ENCODE peak calls at places on chromosomes 5 and 9, in eight cellular contexts. X is sigmoid colon, Y is esophagus muscularis mucosa, M is HCT116, R is HepG2, Q is SK-N-SH, L is spleen, F is transverse colon. G is an unnamed sample.

GRCh38 chr9:124128568-124128967 is 117.0 kb downstream of the LHX2 start:
- DNase-seq in X (no peak), Y (no peak), M (no peak), R (peak), Q (no peak), L (no peak), F (no peak), G (no peak)

GRCh38 chr9:19994296-19994695 is 205.5 kb upstream of the SLC24A2 start:
- DNase-seq in X (no peak), Y (no peak), M (no peak), R (no peak), Q (no peak), L (no peak), F (no peak), G (no peak)

GRCh38 chr9:16030513-16031185 is 477.8 kb downstream of the CCDC171 start:
- DNase-seq in X (no peak), Y (no peak), M (peak), R (no peak), Q (no peak), L (no peak), F (no peak), G (no peak)

GRCh38 chr9:100267211-100267610 is 85.5 kb downstream of the TEX10 start:
- DNase-seq in X (no peak), Y (no peak), M (no peak), R (peak), Q (no peak), L (no peak), F (no peak), G (no peak)

GRCh38 chr5:68565427-68565826 is 349.9 kb downstream of the PIK3R1 start:
- DNase-seq in X (no peak), Y (no peak), M (no peak), R (no peak), Q (no peak), L (no peak), F (no peak), G (no peak)

GRCh38 chr9:35335164-35335563 is 154.7 kb upstream of the RUSC2 start:
- DNase-seq in X (no peak), Y (no peak), M (no peak), R (no peak), Q (no peak), L (no peak), F (no peak), G (no peak)

GRCh38 chr9:130030821-130031481 is 12.0 kb downstream of the FNBP1 start:
- DNase-seq in X (no peak), Y (no peak), M (no peak), R (peak), Q (no peak), L (no peak), F (no peak), G (no peak)

GRCh38 chr9:18849910-18850677 is 182.9 kb downstream of the SAXO1 start:
- DNase-seq in X (no peak), Y (no peak), M (no peak), R (no peak), Q (peak), L (no peak), F (no peak), G (no peak)

GRCh38 chr5:65142511-65143011 is 339.2 kb downstream of the ADAMTS6 start:
- DNase-seq in X (no peak), Y (no peak), M (no peak), R (no peak), Q (no peak), L (no peak), F (no peak), G (peak)

GRCh38 chr5:142175039-142175438 is 66.5 kb downstream of the NDFIP1 start:
- DNase-seq in X (no peak), Y (no peak), M (no peak), R (no peak), Q (no peak), L (peak), F (no peak), G (no peak)

GRCh38 chr5:123754903-123755302 is 242.9 kb downstream of the CSNK1G3 start:
- DNase-seq in X (no peak), Y (no peak), M (no peak), R (no peak), Q (peak), L (no peak), F (no peak), G (no peak)

GRCh38 chr9:88574993-88575392 is 40.0 kb downstream of the NXNL2 start:
- DNase-seq in X (no peak), Y (no peak), M (no peak), R (no peak), Q (no peak), L (no peak), F (no peak), G (no peak)

GRCh38 chr5:36667826-36668225 is 61.4 kb downstream of the SLC1A3 start:
- DNase-seq in X (no peak), Y (no peak), M (no peak), R (no peak), Q (no peak), L (no peak), F (no peak), G (no peak)

GRCh38 chr9:109699019-109699418 is 81.0 kb upstream of the PALM2AKAP2 start:
- DNase-seq in X (no peak), Y (no peak), M (no peak), R (no peak), Q (no peak), L (no peak), F (no peak), G (no peak)

GRCh38 chr5:31854625-31855526 is 215.9 kb downstream of the PDZD2 start:
- DNase-seq in X (peak), Y (no peak), M (no peak), R (no peak), Q (peak), L (no peak), F (no peak), G (no peak)

GRCh38 chr9:78074385-78075291 is 43.0 kb upstream of the GNAQ start:
- DNase-seq in X (no peak), Y (no peak), M (no peak), R (no peak), Q (no peak), L (no peak), F (no peak), G (no peak)

GRCh38 chr5:174172104-174172965 is 126.8 kb downstream of the NSG2 start:
- DNase-seq in X (no peak), Y (no peak), M (no peak), R (no peak), Q (no peak), L (no peak), F (no peak), G (no peak)

GRCh38 chr5:42791151-42791550 is 20.5 kb downstream of the SELENOP start:
- DNase-seq in X (no peak), Y (no peak), M (no peak), R (no peak), Q (no peak), L (no peak), F (no peak), G (no peak)

GRCh38 chr9:128656416-128657343 is at the start of gene DYNC2I2:
- DNase-seq in X (peak), Y (peak), M (peak), R (peak), Q (peak), L (peak), F (peak), G (peak)

GRCh38 chr5:149166128-149166527 is 24.8 kb downstream of the ABLIM3 start:
- DNase-seq in X (no peak), Y (peak), M (no peak), R (no peak), Q (no peak), L (no peak), F (no peak), G (no peak)

GRCh38 chr5:156473271-156473935 is 146.4 kb downstream of the SGCD start:
- DNase-seq in X (no peak), Y (no peak), M (no peak), R (no peak), Q (no peak), L (no peak), F (no peak), G (no peak)

GRCh38 chr9:79577969-79578723 is 6.4 kb downstream of the TLE4 start:
- DNase-seq in X (no peak), Y (no peak), M (no peak), R (no peak), Q (peak), L (no peak), F (no peak), G (no peak)

GRCh38 chr5:59174248-59174844 is 591.5 kb downstream of the RAB3C start:
- DNase-seq in X (no peak), Y (no peak), M (peak), R (peak), Q (peak), L (no peak), F (no peak), G (peak)

GRCh38 chr9:19375536-19375935 is 4.5 kb downstream of the RPS6 start:
- DNase-seq in X (no peak), Y (no peak), M (no peak), R (no peak), Q (no peak), L (no peak), F (no peak), G (no peak)

GRCh38 chr9:976258-976804 is at the start of gene DMRT3:
- DNase-seq in X (no peak), Y (peak), M (no peak), R (no peak), Q (peak), L (no peak), F (no peak), G (no peak)

GRCh38 chr5:3828761-3829160 is 233.1 kb downstream of the IRX1 start:
- DNase-seq in X (no peak), Y (no peak), M (no peak), R (no peak), Q (no peak), L (no peak), F (no peak), G (no peak)

GRCh38 chr9:137436761-137437600 is 4.2 kb downstream of the ENTPD8 start:
- DNase-seq in X (no peak), Y (no peak), M (no peak), R (no peak), Q (no peak), L (peak), F (peak), G (no peak)

GRCh38 chr9:68983797-68984419 is 30.0 kb downstream of the PRKACG start:
- DNase-seq in X (no peak), Y (no peak), M (no peak), R (peak), Q (no peak), L (no peak), F (no peak), G (no peak)

GRCh38 chr9:21030389-21031035 is 928 bp downstream of the HACD4 start:
- DNase-seq in X (no peak), Y (no peak), M (no peak), R (no peak), Q (no peak), L (no peak), F (no peak), G (no peak)

GRCh38 chr9:114072181-114073140 is 5.6 kb downstream of the AMBP start:
- DNase-seq in X (peak), Y (no peak), M (no peak), R (no peak), Q (no peak), L (peak), F (peak), G (no peak)

GRCh38 chr9:78324682-78325081 is 27.8 kb downstream of the PSAT1 start:
- DNase-seq in X (no peak), Y (no peak), M (no peak), R (no peak), Q (no peak), L (no peak), F (no peak), G (no peak)

GRCh38 chr5:159163027-159163699 is 46.2 kb downstream of the RNF145 start:
- DNase-seq in X (no peak), Y (no peak), M (peak), R (no peak), Q (no peak), L (no peak), F (no peak), G (no peak)

GRCh38 chr5:172466062-172466461 is 11.7 kb upstream of the SH3PXD2B start:
- DNase-seq in X (no peak), Y (no peak), M (no peak), R (no peak), Q (no peak), L (no peak), F (no peak), G (no peak)

GRCh38 chr5:40652441-40653220 is 27.1 kb upstream of the PTGER4 start:
- DNase-seq in X (no peak), Y (no peak), M (no peak), R (no peak), Q (no peak), L (no peak), F (peak), G (no peak)

DNA sequence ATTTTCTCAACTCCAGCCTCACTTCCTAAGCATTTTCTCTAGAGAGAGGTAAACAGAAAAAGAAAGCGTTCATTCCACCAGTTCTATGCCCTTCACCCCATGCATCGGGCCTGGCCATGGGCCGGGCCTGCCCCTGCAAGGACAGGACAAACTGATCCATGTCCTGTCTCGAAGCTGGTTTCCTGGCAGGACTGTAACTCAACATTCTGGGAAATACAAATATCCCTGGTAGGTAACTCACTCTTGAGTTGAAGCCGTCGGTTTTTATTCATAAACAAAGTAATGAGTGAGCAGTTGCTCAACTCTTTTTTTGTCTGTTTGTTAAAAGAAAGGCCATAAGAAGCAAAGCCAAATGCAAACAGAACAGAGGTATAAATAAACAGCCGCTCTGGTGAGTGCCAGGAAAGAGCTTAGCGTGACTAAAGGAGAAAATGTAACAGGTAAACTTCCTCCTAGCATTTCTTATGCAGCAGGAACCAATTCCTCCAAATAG is 64.4 kb upstream of the DNAH5 start:
- DNase-seq in X (no peak), Y (peak), M (no peak), R (peak), Q (no peak), L (no peak), F (no peak), G (no peak)
- TF ChIP-seq POLR2AphosphoS5 in X (no peak), Y (no peak), M (no peak), R (no peak), Q (no peak), L (peak), F (no peak), G (no peak)

GRCh38 chr9:107973451-107973850 is 483.9 kb upstream of the KLF4 start:
- DNase-seq in X (no peak), Y (no peak), M (no peak), R (no peak), Q (no peak), L (no peak), F (no peak), G (no peak)
- H3K4me3 ChIP-seq in X (no peak), Y (no peak), M (no peak), R (no peak), Q (no peak), L (no peak), F (no peak), G (no peak)

GRCh38 chr9:96888591-96888990 is 34.3 kb upstream of the ZNF782 start:
- DNase-seq in X (no peak), Y (no peak), M (no peak), R (no peak), Q (no peak), L (no peak), F (no peak), G (no peak)

GRCh38 chr9:96885424-96885823 is 31.1 kb upstream of the ZNF782 start:
- DNase-seq in X (no peak), Y (no peak), M (no peak), R (no peak), Q (no peak), L (no peak), F (no peak), G (no peak)

GRCh38 chr9:96883922-96884321 is 29.6 kb upstream of the ZNF782 start:
- DNase-seq in X (no peak), Y (no peak), M (no peak), R (no peak), Q (no peak), L (no peak), F (no peak), G (no peak)

GRCh38 chr9:96884443-96884842 is 30.1 kb upstream of the ZNF782 start:
- DNase-seq in X (no peak), Y (no peak), M (peak), R (peak), Q (no peak), L (no peak), F (peak), G (no peak)
- H3K27ac ChIP-seq in X (no peak), Y (no peak), M (peak), R (no peak), Q (no peak), L (no peak), F (no peak), G (no peak)

GRCh38 chr5:151094861-151095260 is 14.0 kb upstream of the TNIP1 start:
- DNase-seq in X (peak), Y (no peak), M (no peak), R (no peak), Q (no peak), L (peak), F (peak), G (no peak)

GRCh38 chr5:151097081-151097480 is 16.2 kb upstream of the TNIP1 start:
- DNase-seq in X (no peak), Y (no peak), M (no peak), R (no peak), Q (no peak), L (no peak), F (no peak), G (no peak)

GRCh38 chr5:151094054-151094858 is 13.4 kb upstream of the TNIP1 start:
- DNase-seq in X (no peak), Y (no peak), M (no peak), R (no peak), Q (no peak), L (peak), F (peak), G (no peak)

GRCh38 chr5:151096001-151096373 is 15.2 kb upstream of the TNIP1 start:
- DNase-seq in X (no peak), Y (no peak), M (no peak), R (no peak), Q (no peak), L (no peak), F (no peak), G (no peak)

DNA sequence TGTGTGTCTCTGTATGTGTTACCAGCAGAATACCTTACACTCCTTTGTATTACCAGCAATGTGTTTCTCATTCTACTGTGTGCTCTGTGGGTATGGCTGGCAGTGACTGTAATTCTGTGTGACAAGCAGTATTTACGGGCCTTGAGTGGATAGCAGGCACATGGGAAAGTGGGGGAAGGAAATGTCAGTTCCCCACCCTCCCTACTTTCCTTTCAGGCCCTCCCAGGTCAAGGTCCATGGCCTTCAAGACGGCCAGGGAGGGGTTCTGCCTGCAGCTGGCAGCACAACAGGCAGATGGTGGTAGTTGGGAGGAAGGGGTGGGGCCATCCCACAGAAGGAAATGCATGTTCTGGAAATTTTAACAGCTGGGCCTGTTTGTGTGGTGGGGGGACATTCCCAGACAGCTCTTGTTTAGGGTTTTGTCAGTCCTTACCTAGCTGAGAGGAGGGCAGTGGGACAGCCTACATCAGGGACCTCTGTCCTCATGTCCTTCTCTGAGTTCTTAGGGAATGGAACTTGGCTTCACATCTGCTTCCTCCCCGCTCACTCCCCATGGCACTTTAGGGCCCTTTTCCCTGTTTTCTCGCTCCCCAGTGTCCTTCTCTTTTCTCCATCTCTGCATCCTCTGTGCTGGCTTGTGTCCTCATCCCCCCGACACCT is 14.6 kb upstream of the TNIP1 start:
- DNase-seq in X (no peak), Y (no peak), M (no peak), R (no peak), Q (peak), L (no peak), F (peak), G (no peak)
- TF ChIP-seq POLR2AphosphoS5 in X (peak), Y (peak), M (no peak), R (no peak), Q (peak), L (peak), F (peak), G (no peak)

GRCh38 chr9:80964951-80965350 is 724.4 kb downstream of the TLE1 start:
- DNase-seq in X (no peak), Y (no peak), M (no peak), R (no peak), Q (no peak), L (no peak), F (no peak), G (no peak)
- H3K4me3 ChIP-seq in X (no peak), Y (no peak), M (no peak), R (no peak), Q (no peak), L (no peak), F (no peak), G (no peak)

GRCh38 chr5:144318011-144318410 is 147.3 kb downstream of the KCTD16 start:
- DNase-seq in X (no peak), Y (no peak), M (no peak), R (no peak), Q (no peak), L (no peak), F (no peak), G (no peak)

GRCh38 chr5:144313147-144313726 is 142.6 kb downstream of the KCTD16 start:
- DNase-seq in X (no peak), Y (no peak), M (no peak), R (no peak), Q (peak), L (no peak), F (peak), G (no peak)

GRCh38 chr5:144315026-144315425 is 144.4 kb downstream of the KCTD16 start:
- DNase-seq in X (no peak), Y (no peak), M (no peak), R (no peak), Q (no peak), L (no peak), F (no peak), G (no peak)

GRCh38 chr5:144318460-144318859 is 147.8 kb downstream of the KCTD16 start:
- DNase-seq in X (no peak), Y (no peak), M (no peak), R (no peak), Q (no peak), L (no peak), F (no peak), G (no peak)

DNA sequence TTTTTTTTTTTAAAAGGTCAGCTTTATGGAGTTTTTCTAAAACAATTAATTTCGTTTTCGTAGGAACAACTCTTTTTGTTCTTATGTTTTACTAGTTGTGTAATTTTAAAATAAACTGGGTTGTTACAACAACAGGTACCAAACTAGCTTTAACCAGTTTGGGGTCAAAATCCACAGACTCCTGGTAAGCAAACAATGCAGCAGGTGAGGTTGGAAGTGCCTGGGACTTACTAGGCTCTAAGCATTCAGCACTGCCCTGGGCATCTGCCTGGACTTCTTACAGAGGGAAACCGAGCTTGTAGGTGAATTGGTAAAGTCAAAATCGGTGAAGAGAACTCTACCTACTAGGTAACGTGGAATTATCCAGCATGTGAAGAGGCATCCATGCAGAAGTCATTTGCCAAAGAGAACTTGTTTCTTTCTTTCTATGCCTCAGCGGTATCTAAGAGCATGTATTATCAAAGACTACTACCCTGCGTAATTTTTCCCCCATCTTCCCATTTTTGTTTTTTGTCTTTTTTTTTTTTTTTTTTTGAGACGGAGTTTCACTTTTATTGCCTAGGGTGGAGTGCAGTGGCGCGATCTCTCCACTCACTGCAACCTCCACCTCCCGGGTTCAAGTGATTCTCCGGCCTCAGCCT is 145.4 kb downstream of the KCTD16 start:
- DNase-seq in X (no peak), Y (no peak), M (no peak), R (peak), Q (no peak), L (no peak), F (peak), G (no peak)
- H3K27ac ChIP-seq in X (no peak), Y (no peak), M (no peak), R (no peak), Q (no peak), L (no peak), F (peak), G (no peak)

G was measured in SK-N-MC.